ENCODE peak calls at places on chromosomes 1 and 21, in five cellular contexts. U is astrocyte, Z is heart left ventricle, R is uterus, X is mammary epithelial cell. S is an unnamed sample.

GRCh38 chr1:232788235-232788872 is 16.9 kb upstream of the MAP10 start:
- DNase-seq in R (no peak), X (no peak), U (no peak), Z (no peak), S (no peak)

GRCh38 chr1:21909787-21910503 is 27.2 kb downstream of the HSPG2 start:
- DNase-seq in R (peak; percentile 85), Z (peak; percentile 85), U (peak; percentile 80), X (no peak), S (no peak)

GRCh38 chr1:47186267-47187185 is 3.3 kb downstream of the PDZK1IP1 start:
- DNase-seq in X (no peak), Z (no peak), U (no peak), R (no peak), S (no peak)

GRCh38 chr1:21852282-21853129 is 40.4 kb downstream of the LDLRAD2 start:
- DNase-seq in U (no peak), R (no peak), Z (no peak), X (no peak), S (no peak)

GRCh38 chr1:233215135-233215722 is 80.3 kb downstream of the PCNX2 start:
- DNase-seq in R (no peak), X (no peak), U (no peak), Z (no peak), S (no peak)

GRCh38 chr1:28062806-28063205 is 25.6 kb downstream of the EYA3 start:
- DNase-seq in U (no peak), Z (no peak), X (no peak), R (no peak), S (no peak)

GRCh38 chr1:64679177-64679576 is 65.7 kb upstream of the RAVER2 start:
- DNase-seq in Z (no peak), R (no peak), U (peak; percentile 11), X (no peak), S (no peak)

GRCh38 chr1:87329051-87329755 is 523 bp downstream of the LMO4 start:
- DNase-seq in X (peak; percentile 28), U (peak; percentile 29), Z (peak; percentile 55), R (peak; percentile 32), S (peak; percentile 66)

GRCh38 chr1:100543640-100544039 is 5.7 kb downstream of the GPR88 start:
- DNase-seq in Z (no peak), X (peak; percentile 47), R (no peak), U (no peak), S (peak; percentile 49)

GRCh38 chr1:182210417-182210816 is 148.9 kb upstream of the ZNF648 start:
- DNase-seq in X (no peak), U (no peak), R (no peak), Z (no peak), S (no peak)

GRCh38 chr1:51897699-51898031 is 19.1 kb upstream of the NRDC start:
- DNase-seq in Z (no peak), X (peak; percentile 81), U (peak; percentile 91), R (no peak), S (no peak)

GRCh38 chr1:182680901-182681300 is 3.5 kb downstream of the RGS8 start:
- DNase-seq in U (no peak), R (no peak), Z (no peak), X (peak; percentile 49), S (no peak)

GRCh38 chr1:215890438-215890837 is 323.3 kb downstream of the KCTD3 start:
- DNase-seq in X (no peak), R (no peak), Z (no peak), U (no peak), S (no peak)

GRCh38 chr1:93979718-93980319 is 70.6 kb upstream of the GCLM start:
- DNase-seq in R (peak; percentile 62), U (peak; percentile 90), X (no peak), Z (peak; percentile 30), S (no peak)

GRCh38 chr1:227996187-227996950 is 10.4 kb upstream of the WNT3A start:
- DNase-seq in X (peak; percentile 20), U (peak; percentile 17), Z (no peak), R (no peak), S (no peak)

GRCh38 chr1:56360021-56360420 is 219.3 kb downstream of the PLPP3 start:
- DNase-seq in X (no peak), Z (no peak), R (no peak), U (peak; percentile 63), S (no peak)

GRCh38 chr1:177181631-177182291 is 11.0 kb downstream of the BRINP2 start:
- DNase-seq in R (no peak), X (peak; percentile 34), U (peak; percentile 15), Z (peak; percentile 54), S (peak; percentile 85)

GRCh38 chr1:114345930-114346479 is 165.0 kb downstream of the TRIM33 start:
- DNase-seq in R (peak; percentile 43), X (no peak), Z (peak; percentile 42), U (no peak), S (no peak)

GRCh38 chr21:43346551-43346950 is 80.4 kb downstream of the SIK1 start:
- DNase-seq in X (no peak), Z (no peak), R (no peak), U (no peak), S (no peak)

GRCh38 chr1:60213253-60213652 is 139.7 kb upstream of the C1orf87 start:
- DNase-seq in Z (no peak), X (no peak), R (no peak), U (no peak), S (no peak)

GRCh38 chr1:15345711-15346355 is 63.9 kb upstream of the EFHD2 start:
- DNase-seq in X (no peak), U (no peak), Z (peak; percentile 45), R (no peak), S (no peak)

GRCh38 chr1:6272476-6273270 is 11.8 kb upstream of the GPR153 start:
- DNase-seq in U (no peak), X (no peak), R (no peak), Z (no peak), S (no peak)
- H3K4me1 ChIP-seq in U (peaks cover 45% of the 10 kb centered on the region), X (peaks cover 33% of the 10 kb centered on the region), R (peaks cover 5% of the 10 kb centered on the region), Z (no peaks in the 10 kb centered on the region), S (no peaks in the 10 kb centered on the region)

GRCh38 chr1:33255347-33256311 is 663 bp upstream of the ZNF362 start:
- DNase-seq in X (peak; percentile 64), U (peak; percentile 32), R (peak; percentile 66), Z (peak; percentile 78), S (peak; percentile 76)

GRCh38 chr1:33257759-33258712 is 1.7 kb downstream of the ZNF362 start:
- DNase-seq in X (peak; percentile 30), R (no peak), Z (no peak), U (no peak), S (no peak)

GRCh38 chr1:33257388-33257758 is 1.1 kb downstream of the ZNF362 start:
- DNase-seq in R (no peak), X (no peak), U (no peak), Z (no peak), S (no peak)

GRCh38 chr1:33256335-33256700 is at the start of gene ZNF362:
- DNase-seq in U (peak; percentile 37), X (peak; percentile 47), Z (peak; percentile 70), R (peak; percentile 55), S (peak; percentile 67)

GRCh38 chr1:33256701-33257387 is 552 bp downstream of the ZNF362 start:
- DNase-seq in R (peak; percentile 47), Z (peak; percentile 54), U (peak; percentile 67), X (peak; percentile 66), S (peak; percentile 63)
- H3K4me1 ChIP-seq in R (no peaks in the 10 kb centered on the region), Z (peaks cover 18% of the 10 kb centered on the region), U (peaks cover 10% of the 10 kb centered on the region), X (peaks cover 17% of the 10 kb centered on the region), S (peaks cover 7% of the 10 kb centered on the region)

GRCh38 chr1:222196736-222197135 is 351.2 kb downstream of the HHIPL2 start:
- DNase-seq in Z (no peak), U (no peak), X (no peak), R (no peak), S (no peak)
- H3K4me1 ChIP-seq in Z (no peaks in the 10 kb centered on the region), U (no peaks in the 10 kb centered on the region), X (no peaks in the 10 kb centered on the region), R (no peaks in the 10 kb centered on the region), S (no peaks in the 10 kb centered on the region)

GRCh38 chr1:8242498-8242897 is 75.4 kb upstream of the SLC45A1 start:
- DNase-seq in X (no peak), R (no peak), Z (no peak), U (no peak), S (no peak)
- H3K4me1 ChIP-seq in X (peaks cover 15% of the 10 kb centered on the region), R (no peaks in the 10 kb centered on the region), Z (no peaks in the 10 kb centered on the region), U (peaks cover 16% of the 10 kb centered on the region), S (no peaks in the 10 kb centered on the region)

GRCh38 chr1:3132685-3133084 is 63.7 kb downstream of the PRDM16 start:
- DNase-seq in U (no peak), Z (no peak), X (no peak), R (no peak), S (no peak)

GRCh38 chr1:3127738-3128137 is 58.7 kb downstream of the PRDM16 start:
- DNase-seq in Z (no peak), U (no peak), X (no peak), R (no peak), S (no peak)

GRCh38 chr1:3129133-3129490 is 60.1 kb downstream of the PRDM16 start:
- DNase-seq in R (no peak), Z (no peak), X (no peak), U (no peak), S (no peak)

GRCh38 chr1:3128431-3129132 is 59.6 kb downstream of the PRDM16 start:
- DNase-seq in U (no peak), Z (no peak), X (no peak), R (no peak), S (no peak)

DNA sequence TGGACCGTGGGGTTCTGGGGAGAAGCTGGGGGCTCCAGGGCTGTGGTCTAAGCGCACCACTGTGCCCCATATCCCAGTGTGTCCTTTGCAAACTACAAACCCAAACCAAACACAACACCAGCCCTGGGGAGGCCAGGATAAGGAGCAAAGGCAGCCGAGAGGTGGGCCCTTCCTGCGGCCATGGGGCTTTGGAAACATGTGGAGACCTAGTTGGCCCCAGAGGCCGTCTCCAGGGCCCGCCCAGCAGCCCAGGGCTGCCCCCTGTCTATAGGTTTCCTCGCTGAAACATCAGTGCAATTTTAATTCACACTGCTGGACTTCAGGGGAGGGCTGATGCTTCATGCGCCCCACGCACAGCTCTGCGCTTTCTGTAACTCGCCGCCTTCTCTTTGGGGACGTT is 61.3 kb downstream of the PRDM16 start:
- DNase-seq in U (no peak), Z (no peak), R (no peak), X (no peak), S (no peak)
- H3K4me1 ChIP-seq in U (peaks cover 15% of the 10 kb centered on the region), Z (peaks cover 6% of the 10 kb centered on the region), R (no peaks in the 10 kb centered on the region), X (no peaks in the 10 kb centered on the region), S (no peaks in the 10 kb centered on the region)

GRCh38 chr1:32025515-32025914 is 11.8 kb downstream of the KHDRBS1 start:
- DNase-seq in X (no peak), U (no peak), R (no peak), Z (no peak), S (no peak)

GRCh38 chr1:32028746-32029145 is 15.1 kb downstream of the KHDRBS1 start:
- DNase-seq in U (peak; percentile 15), Z (no peak), X (no peak), R (no peak), S (no peak)

GRCh38 chr1:32020338-32020737 is 6.7 kb downstream of the KHDRBS1 start:
- DNase-seq in U (no peak), R (no peak), X (no peak), Z (no peak), S (no peak)

GRCh38 chr1:32023351-32023750 is 9.7 kb downstream of the KHDRBS1 start:
- DNase-seq in R (no peak), Z (no peak), X (no peak), U (no peak), S (no peak)
- H3K4me1 ChIP-seq in R (peaks cover 11% of the 10 kb centered on the region), Z (peaks cover 2% of the 10 kb centered on the region), X (no peaks in the 10 kb centered on the region), U (peaks cover 9% of the 10 kb centered on the region), S (peaks cover 25% of the 10 kb centered on the region)